ENCODE peak calls at places on chromosome X, in five cellular contexts. T is effector CD4-positive, alpha-beta T cell; W is spleen; P is foreskin keratinocyte; X is Peyer's patch. H is an unnamed sample.

GRCh38 chrX:97399400-97399799 is 515.7 kb downstream of the RPA4 start:
- DNase-seq in T (no peak), W (no peak), P (peak; percentile 51), X (no peak), H (no peak)

GRCh38 chrX:115949900-115950822 is 220.4 kb upstream of the AGTR2 start:
- DNase-seq in X (no peak), W (peak; percentile 71), T (no peak), P (no peak), H (no peak)

GRCh38 chrX:149903889-149904748 is 23.1 kb downstream of the MAGEA8 start:
- DNase-seq in X (no peak), T (no peak), P (no peak), W (no peak), H (no peak)

GRCh38 chrX:65920620-65921019 is 119.3 kb downstream of the VSIG4 start:
- DNase-seq in T (no peak), X (no peak), W (no peak), P (peak; percentile 93), H (no peak)

GRCh38 chrX:72714471-72714916 is 388 bp upstream of the PHKA1 start:
- DNase-seq in P (peak; percentile 55), W (peak; percentile 75), X (peak; percentile 55), T (no peak), H (peak; percentile 12)

GRCh38 chrX:109281478-109282275 is 200.2 kb downstream of the GUCY2F start:
- DNase-seq in P (no peak), T (no peak), X (no peak), W (no peak), H (no peak)

GRCh38 chrX:105050921-105051320 is 169.6 kb downstream of the TEX13A start:
- DNase-seq in P (no peak), W (no peak), T (no peak), X (no peak), H (no peak)

GRCh38 chrX:72715546-72715945 is 1.4 kb upstream of the PHKA1 start:
- DNase-seq in P (no peak), X (no peak), W (no peak), T (no peak), H (no peak)

GRCh38 chrX:124605518-124605917 is 259.2 kb downstream of the SH2D1A start:
- DNase-seq in X (no peak), T (no peak), P (peak; percentile 43), W (no peak), H (no peak)

GRCh38 chrX:133190877-133191738 is 27.0 kb downstream of the TFDP3 start:
- DNase-seq in T (no peak), X (no peak), P (no peak), W (no peak), H (no peak)

GRCh38 chrX:136457303-136457917 is 30.3 kb upstream of the BRS3 start:
- DNase-seq in P (no peak), W (no peak), X (no peak), T (no peak), H (no peak)

GRCh38 chrX:40644175-40644574 is 3.2 kb downstream of the CXorf38 start:
- DNase-seq in P (no peak), W (no peak), T (no peak), X (no peak), H (no peak)

GRCh38 chrX:10486373-10486772 is 134.0 kb downstream of the MID1 start:
- DNase-seq in X (no peak), P (peak; percentile 76), T (no peak), W (no peak), H (no peak)

GRCh38 chrX:111372065-111372464 is 39.9 kb downstream of the DCX start:
- DNase-seq in X (no peak), P (no peak), T (no peak), W (no peak), H (no peak)

GRCh38 chrX:129613596-129613995 is 41.2 kb downstream of the APLN start:
- DNase-seq in T (no peak), W (no peak), X (no peak), P (peak; percentile 54), H (no peak)

GRCh38 chrX:128931071-128931470 is 592.2 kb downstream of the SMARCA1 start:
- DNase-seq in W (no peak), P (no peak), X (no peak), T (no peak), H (no peak)

GRCh38 chrX:129654652-129655546 is at the start of gene APLN:
- DNase-seq in W (no peak), T (no peak), X (no peak), P (no peak), H (no peak)

GRCh38 chrX:42678133-42678532 is 99.8 kb downstream of the PPP1R2C start:
- DNase-seq in W (no peak), X (no peak), T (no peak), P (peak; percentile 9), H (no peak)

GRCh38 chrX:95949588-95949987 is 735.1 kb upstream of the DIAPH2 start:
- DNase-seq in P (peak; percentile 71), W (no peak), T (no peak), X (no peak), H (no peak)

GRCh38 chrX:137033774-137034507 is at the start of gene GPR101:
- DNase-seq in W (no peak), T (no peak), P (no peak), X (no peak), H (no peak)

GRCh38 chrX:47264507-47265173 is 31.8 kb downstream of the USP11 start:
- DNase-seq in X (no peak), P (peak; percentile 45), W (no peak), T (no peak), H (no peak)

GRCh38 chrX:107442914-107443527 is 6.4 kb upstream of the FRMPD3 start:
- DNase-seq in P (no peak), X (no peak), W (no peak), T (no peak), H (no peak)

GRCh38 chrX:139112432-139112831 is 400.9 kb upstream of the FGF13 start:
- DNase-seq in W (no peak), T (no peak), X (no peak), P (no peak), H (no peak)

GRCh38 chrX:104288961-104289360 is 34.2 kb upstream of the ESX1 start:
- DNase-seq in X (no peak), P (no peak), T (no peak), W (no peak), H (no peak)

GRCh38 chrX:40261955-40262596 is 164.3 kb upstream of the BCOR start:
- DNase-seq in P (no peak), W (peak; percentile 61), X (no peak), T (no peak), H (no peak)

GRCh38 chrX:153486163-153486562 is 8.6 kb upstream of the BGN start:
- DNase-seq in T (no peak), P (no peak), W (no peak), X (no peak), H (no peak)

GRCh38 chrX:9291666-9292065 is 173.2 kb upstream of the TBL1X start:
- DNase-seq in X (no peak), W (no peak), P (no peak), T (no peak), H (no peak)

GRCh38 chrX:102720237-102721168 is at the start of gene GPRASP3:
- DNase-seq in T (peak; percentile 62), W (peak; percentile 93), X (peak; percentile 84), P (peak; percentile 50), H (no peak)

GRCh38 chrX:19513383-19513782 is 1.9 kb downstream of the MAP3K15 start:
- DNase-seq in X (no peak), T (no peak), W (peak; percentile 15), P (peak; percentile 20), H (no peak)

GRCh38 chrX:13398073-13398823 is 78.4 kb upstream of the ATXN3L start:
- DNase-seq in W (no peak), T (no peak), P (peak; percentile 97), X (peak; percentile 49), H (peak; percentile 15)

GRCh38 chrX:150664290-150664689 is 28.9 kb upstream of the MTMR1 start:
- DNase-seq in W (no peak), P (no peak), X (no peak), T (no peak), H (no peak)

GRCh38 chrX:155417769-155418168 is 35.9 kb downstream of the F8A2 start:
- DNase-seq in P (no peak), T (no peak), W (no peak), X (no peak), H (no peak)

GRCh38 chrX:14506866-14507265 is 22.5 kb upstream of the GLRA2 start:
- DNase-seq in W (no peak), X (no peak), T (no peak), P (no peak), H (no peak)

GRCh38 chrX:22351966-22352365 is 79.3 kb downstream of the CBLL2 start:
- DNase-seq in T (no peak), P (no peak), X (no peak), W (no peak), H (no peak)

GRCh38 chrX:7261672-7262332 is 113.8 kb upstream of the PUDP start:
- DNase-seq in T (no peak), P (no peak), W (no peak), X (no peak), H (no peak)

GRCh38 chrX:23610491-23610890 is 56.8 kb upstream of the PRDX4 start:
- DNase-seq in T (no peak), X (no peak), P (peak; percentile 19), W (no peak), H (no peak)

GRCh38 chrX:123263246-123263757 is 79.2 kb downstream of the GRIA3 start:
- DNase-seq in X (no peak), P (no peak), T (no peak), W (no peak), H (no peak)

GRCh38 chrX:129540725-129541184 is 696 bp downstream of the OCRL start:
- DNase-seq in W (no peak), T (no peak), P (no peak), X (peak; percentile 60), H (no peak)

H was measured in iPS DF 19.7.